ENCODE peak calls at places on chromosome 7, in seven cellular contexts. V is GM23338, Y is mammary epithelial cell, Q is PC-3, O is WERI-Rb-1, X is neural crest cell, N is psoas muscle. A is an unnamed sample.

GRCh38 chr7:142914121-142914520 is 19.4 kb downstream of the TRPV5 start:
- DNase-seq in Q (no peak), V (no peak), N (no peak), Y (no peak), X (no peak), O (no peak), A (no peak)

GRCh38 chr7:137642031-137642430 is 204.7 kb downstream of the DGKI start:
- DNase-seq in N (no peak), O (no peak), V (no peak), Y (no peak), X (no peak), Q (no peak), A (no peak)

GRCh38 chr7:143892527-143893300 is 9.3 kb downstream of the TCAF1 start:
- DNase-seq in Q (peak), V (peak), N (no peak), O (peak), Y (peak), X (no peak), A (no peak)

GRCh38 chr7:26653430-26653911 is 210.9 kb downstream of the SKAP2 start:
- DNase-seq in N (no peak), Y (peak), V (no peak), Q (peak), O (no peak), X (no peak), A (no peak)

GRCh38 chr7:22043367-22043766 is 97.7 kb upstream of the CDCA7L start:
- DNase-seq in Y (no peak), V (no peak), X (no peak), Q (no peak), N (no peak), O (no peak), A (no peak)

GRCh38 chr7:7474436-7474835 is 61.2 kb downstream of the COL28A1 start:
- DNase-seq in N (no peak), Q (no peak), X (no peak), O (no peak), V (no peak), Y (no peak), A (no peak)

GRCh38 chr7:76515999-76516443 is 5.7 kb downstream of the UPK3B start:
- DNase-seq in X (no peak), O (no peak), N (no peak), Q (peak), Y (no peak), V (peak), A (no peak)

GRCh38 chr7:102303669-102304422 is 17.2 kb downstream of the SH2B2 start:
- DNase-seq in N (peak), X (no peak), Q (no peak), V (no peak), Y (no peak), O (peak), A (no peak)

GRCh38 chr7:47549397-47549796 is 32.5 kb downstream of the TNS3 start:
- DNase-seq in N (no peak), Q (no peak), Y (no peak), O (no peak), X (no peak), V (no peak), A (no peak)

GRCh38 chr7:55132890-55133551 is 114.2 kb downstream of the EGFR start:
- DNase-seq in Y (peak), O (no peak), V (no peak), Q (peak), N (peak), X (no peak), A (no peak)

GRCh38 chr7:17625038-17625437 is 315.3 kb downstream of the SNX13 start:
- DNase-seq in Q (peak), Y (peak), O (no peak), V (no peak), X (no peak), N (no peak), A (no peak)

GRCh38 chr7:135712182-135712782 is 15.7 kb downstream of the SLC13A4 start:
- DNase-seq in N (no peak), X (no peak), V (no peak), O (peak), Q (no peak), Y (no peak), A (no peak)

GRCh38 chr7:129779602-129780256 is 168.2 kb downstream of the NRF1 start:
- DNase-seq in Q (peak), X (no peak), V (peak), Y (peak), O (no peak), N (no peak), A (peak)

GRCh38 chr7:112735261-112735660 is 54.9 kb downstream of the TMEM168 start:
- DNase-seq in N (no peak), O (no peak), Y (no peak), X (no peak), Q (no peak), V (no peak), A (no peak)

GRCh38 chr7:96211954-96212353 is 109.9 kb downstream of the SLC25A13 start:
- DNase-seq in Y (no peak), O (no peak), X (no peak), Q (no peak), N (no peak), V (no peak), A (no peak)

GRCh38 chr7:101650579-101651081 is 21.5 kb upstream of the MYL10 start:
- DNase-seq in Q (peak), V (no peak), N (no peak), X (no peak), O (no peak), Y (no peak), A (no peak)

GRCh38 chr7:66894463-66895080 is 26.5 kb upstream of the TMEM248 start:
- DNase-seq in V (peak), Q (no peak), N (no peak), X (no peak), Y (peak), O (no peak), A (no peak)

GRCh38 chr7:373818-374705 is 84.1 kb downstream of the FOXL3 start:
- DNase-seq in N (no peak), V (no peak), Q (no peak), Y (no peak), O (peak), X (no peak), A (peak)

GRCh38 chr7:2099036-2099957 is 133.4 kb downstream of the MAD1L1 start:
- DNase-seq in X (no peak), V (no peak), Y (no peak), N (no peak), Q (no peak), O (no peak), A (no peak)

GRCh38 chr7:5755704-5756131 is 25.7 kb downstream of the RNF216 start:
- DNase-seq in Y (no peak), O (peak), Q (no peak), N (no peak), V (no peak), X (no peak), A (no peak)

GRCh38 chr7:1738956-1739355 is 68.9 kb downstream of the ELFN1 start:
- DNase-seq in V (no peak), X (no peak), N (no peak), Q (no peak), O (no peak), Y (no peak), A (no peak)

GRCh38 chr7:1706721-1707613 is 36.9 kb downstream of the ELFN1 start:
- DNase-seq in O (peak), X (no peak), N (no peak), Y (no peak), V (no peak), Q (no peak), A (no peak)

GRCh38 chr7:115631782-115632181 is 398.8 kb downstream of the TFEC start:
- DNase-seq in V (peak), N (no peak), Y (no peak), Q (no peak), O (no peak), X (no peak), A (no peak)

GRCh38 chr7:97865104-97865503 is 7.1 kb downstream of the ASNS start:
- DNase-seq in V (no peak), X (no peak), Q (no peak), N (no peak), O (no peak), Y (no peak), A (no peak)

GRCh38 chr7:155743197-155743596 is 69.1 kb downstream of the SHH start:
- DNase-seq in X (no peak), O (no peak), N (no peak), Y (no peak), V (no peak), Q (no peak), A (no peak)

GRCh38 chr7:157997080-157997440 is 590.6 kb downstream of the PTPRN2 start:
- DNase-seq in O (no peak), Y (no peak), Q (no peak), V (no peak), N (no peak), X (no peak), A (no peak)

GRCh38 chr7:18700147-18700546 is 204.6 kb downstream of the HDAC9 start:
- DNase-seq in Q (peak), X (no peak), N (no peak), V (peak), Y (no peak), O (peak), A (no peak)

GRCh38 chr7:73865738-73866445 is 4.9 kb downstream of the TMEM270 start:
- DNase-seq in X (no peak), Q (peak), O (peak), N (peak), V (peak), Y (no peak), A (no peak)

GRCh38 chr7:44064791-44065430 is 456 bp downstream of the PGAM2 start:
- DNase-seq in Q (no peak), X (no peak), N (peak), O (peak), V (peak), Y (no peak), A (peak)

DNA sequence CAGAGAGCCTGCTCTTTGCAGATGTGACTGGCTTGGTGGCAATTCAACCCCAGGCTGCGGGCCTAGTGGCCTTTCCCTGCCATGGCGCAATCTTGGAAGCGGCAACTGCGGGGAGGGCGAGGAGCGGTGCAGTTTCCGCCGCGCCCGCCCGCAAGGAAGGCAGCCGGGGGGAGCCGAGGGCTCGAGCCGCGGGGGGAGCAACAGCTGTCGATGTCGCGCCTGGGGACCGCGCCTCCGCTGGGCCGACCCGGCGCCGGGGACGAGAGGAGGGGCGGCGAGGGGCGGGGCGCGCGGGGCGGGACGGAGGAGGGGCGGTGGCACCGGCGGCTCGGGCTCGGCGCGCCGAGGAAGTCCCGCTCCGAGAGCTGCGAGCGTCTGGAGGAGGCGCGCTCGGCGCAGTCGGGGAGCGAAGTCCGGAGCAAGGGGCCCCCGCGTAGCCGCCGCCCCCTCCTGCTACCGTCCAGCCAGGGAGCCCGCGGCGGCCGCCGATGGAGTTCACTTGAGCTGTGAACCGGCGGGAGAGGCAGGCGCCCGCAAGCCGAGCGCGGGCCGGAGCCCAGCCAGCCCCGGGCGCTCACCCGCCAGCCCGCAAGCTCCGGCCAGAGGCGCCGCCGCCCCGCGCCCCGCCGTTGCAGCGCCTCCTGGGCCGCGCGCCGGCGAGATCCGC is 438.1 kb upstream of the GALNT17 start:
- DNase-seq in Y (peak), V (peak), X (peak), N (peak), Q (no peak), O (peak), A (peak)
- TF ChIP-seq CTCF in Y (no peak), V (peak), X (peak), N (peak), Q (no peak), O (peak), A (no peak)

DNA sequence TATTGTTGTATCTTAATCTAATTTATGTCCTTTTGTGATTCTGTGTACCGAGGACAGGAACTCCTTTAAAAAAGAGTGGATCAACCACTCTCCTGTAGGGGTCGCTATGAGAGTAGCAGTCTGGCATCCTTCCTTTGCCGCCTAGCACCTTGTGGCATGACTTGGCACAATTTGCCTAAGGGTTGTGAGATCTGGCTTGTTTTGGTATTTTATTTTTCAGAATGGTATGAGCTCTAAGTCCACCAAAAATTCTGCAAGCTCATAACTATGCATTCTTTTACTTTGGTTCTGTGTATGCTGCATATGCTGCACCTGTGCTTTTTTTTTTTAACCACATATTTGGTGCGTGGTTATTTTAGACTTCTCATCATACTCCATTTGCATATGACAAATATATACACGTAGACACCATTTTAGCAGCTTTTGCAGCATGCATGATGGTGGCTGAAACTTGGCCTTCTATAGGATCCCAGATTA is 112.8 kb downstream of the CDK14 start:
- DNase-seq in Q (peak), Y (no peak), O (peak), V (peak), X (peak), N (no peak), A (no peak)
- TF ChIP-seq CTCF in Q (peak), Y (peak), O (peak), V (peak), X (peak), N (peak), A (peak)

GRCh38 chr7:4659551-4660286 is 22.4 kb upstream of the FOXK1 start:
- DNase-seq in X (no peak), Y (no peak), Q (peak), O (peak), V (peak), N (no peak), A (no peak)
- TF ChIP-seq CTCF in X (no peak), Y (peak), Q (peak), O (peak), V (peak), N (no peak), A (no peak)

GRCh38 chr7:45924283-45924682 is 3.2 kb upstream of the IGFBP3 start:
- DNase-seq in X (no peak), O (no peak), Q (peak), V (no peak), Y (peak), N (no peak), A (no peak)
- TF ChIP-seq CTCF in X (no peak), O (no peak), Q (no peak), V (no peak), Y (peak), N (no peak), A (no peak)

DNA sequence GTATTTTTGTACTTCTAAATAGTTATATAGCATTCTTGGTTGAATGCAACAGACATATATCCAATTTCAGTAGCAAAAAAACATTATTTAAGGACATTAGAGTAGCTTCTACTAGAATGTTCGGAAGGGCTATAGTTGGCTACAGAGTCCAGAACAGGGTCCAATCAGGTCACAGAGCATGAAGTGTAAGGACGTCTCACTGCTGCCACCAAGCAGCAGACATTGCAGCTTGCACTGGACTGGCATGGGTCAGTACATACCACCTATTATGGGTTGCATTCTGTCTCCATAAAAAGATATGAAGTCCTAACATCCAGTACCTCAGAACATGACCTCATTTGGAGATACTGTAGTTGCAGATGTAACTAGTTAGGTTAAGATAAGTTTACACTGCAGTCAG is 87.3 kb downstream of the LHFPL3 start:
- DNase-seq in Q (peak), Y (no peak), N (no peak), X (no peak), O (peak), V (no peak), A (no peak)
- TF ChIP-seq CTCF in Q (peak), Y (no peak), N (no peak), X (no peak), O (peak), V (no peak), A (no peak)

A was measured in breast epithelium.